ENCODE peak calls at places on chromosomes 13 and 19, in five cellular contexts. B is H1, J is HepG2, Q is K562, G is GM12878. O is an unnamed sample.
A peak's percentile ranks its signal among the peaks of the same experiment; 100 is the strongest.

GRCh38 chr19:34639491-34640085 is 37.4 kb downstream of the SCGB2B2 start:
- DNase-seq in Q (peak; percentile 45), J (peak; percentile 82), G (peak; percentile 13), B (peak; percentile 58), O (peak; percentile 62)

GRCh38 chr13:112326821-112327370 is 49.3 kb upstream of the SPACA7 start:
- DNase-seq in Q (no peak), J (no peak), B (no peak), G (no peak), O (no peak)

GRCh38 chr13:83229574-83230300 is 652.5 kb downstream of the SLITRK1 start:
- DNase-seq in J (no peak), Q (no peak), B (no peak), G (no peak), O (no peak)

GRCh38 chr13:84574851-84575250 is 692.6 kb upstream of the SLITRK1 start:
- DNase-seq in B (no peak), G (no peak), J (no peak), Q (no peak), O (no peak)

GRCh38 chr19:39474139-39474620 is 6.5 kb upstream of the TIMM50 start:
- DNase-seq in G (no peak), J (peak; percentile 30), Q (peak; percentile 69), B (peak; percentile 96), O (peak; percentile 90)

GRCh38 chr13:75547917-75548316 is 1.7 kb upstream of the UCHL3 start:
- DNase-seq in Q (no peak), J (no peak), G (no peak), B (no peak), O (no peak)

GRCh38 chr19:13195678-13196077 is 45.5 kb downstream of the IER2 start:
- DNase-seq in G (no peak), J (peak; percentile 80), B (peak; percentile 86), Q (peak; percentile 50), O (peak; percentile 87)

GRCh38 chr19:28358604-28359003 is 854.3 kb downstream of the UQCRFS1 start:
- DNase-seq in J (no peak), G (no peak), Q (no peak), B (no peak), O (no peak)

GRCh38 chr13:29845440-29846056 is 4.9 kb downstream of the UBL3 start:
- DNase-seq in G (no peak), J (no peak), B (no peak), Q (no peak), O (no peak)

GRCh38 chr13:52779028-52779612 is 39.5 kb upstream of the CNMD start:
- DNase-seq in G (no peak), Q (no peak), B (no peak), J (no peak), O (no peak)

GRCh38 chr13:36475468-36475867 is 43.2 kb downstream of the CCNA1 start:
- DNase-seq in Q (no peak), B (no peak), G (no peak), J (peak; percentile 33), O (peak; percentile 58)

GRCh38 chr19:2286402-2287140 is 4.6 kb upstream of the PEAK3 start:
- DNase-seq in Q (no peak), B (no peak), G (no peak), J (no peak), O (no peak)

GRCh38 chr13:114089751-114090400 is 42.5 kb downstream of the RASA3 start:
- DNase-seq in G (no peak), Q (no peak), B (no peak), J (no peak), O (peak; percentile 6)

GRCh38 chr19:35159606-35160005 is 5.1 kb downstream of the FXYD5 start:
- DNase-seq in Q (no peak), J (no peak), G (no peak), B (no peak), O (no peak)

GRCh38 chr19:56765107-56765506 is 75.4 kb downstream of the PEG3 start:
- DNase-seq in Q (no peak), J (no peak), G (no peak), B (no peak), O (no peak)

GRCh38 chr19:48543121-48543710 is 8.8 kb upstream of the SULT2B1 start:
- DNase-seq in Q (no peak), B (no peak), G (no peak), J (no peak), O (no peak)

GRCh38 chr19:45599286-45599685 is 2.7 kb downstream of the GPR4 start:
- DNase-seq in B (no peak), Q (no peak), J (no peak), G (no peak), O (no peak)

GRCh38 chr19:12899891-12900518 is 9.0 kb downstream of the GCDH start:
- DNase-seq in B (no peak), J (no peak), G (peak; percentile 61), Q (peak; percentile 9), O (no peak)

GRCh38 chr19:51339313-51339686 is 2.6 kb downstream of the VSIG10L start:
- DNase-seq in B (no peak), G (no peak), Q (peak; percentile 37), J (no peak), O (no peak)

GRCh38 chr19:33438016-33438671 is 64.6 kb downstream of the CEBPG start:
- DNase-seq in G (no peak), Q (no peak), B (no peak), J (no peak), O (no peak)

GRCh38 chr13:39016087-39016486 is 21.8 kb downstream of the PROSER1 start:
- DNase-seq in Q (no peak), B (no peak), J (no peak), G (no peak), O (no peak)

GRCh38 chr13:76764429-76764828 is 121.8 kb downstream of the KCTD12 start:
- DNase-seq in B (no peak), Q (no peak), J (no peak), G (no peak), O (no peak)

DNA sequence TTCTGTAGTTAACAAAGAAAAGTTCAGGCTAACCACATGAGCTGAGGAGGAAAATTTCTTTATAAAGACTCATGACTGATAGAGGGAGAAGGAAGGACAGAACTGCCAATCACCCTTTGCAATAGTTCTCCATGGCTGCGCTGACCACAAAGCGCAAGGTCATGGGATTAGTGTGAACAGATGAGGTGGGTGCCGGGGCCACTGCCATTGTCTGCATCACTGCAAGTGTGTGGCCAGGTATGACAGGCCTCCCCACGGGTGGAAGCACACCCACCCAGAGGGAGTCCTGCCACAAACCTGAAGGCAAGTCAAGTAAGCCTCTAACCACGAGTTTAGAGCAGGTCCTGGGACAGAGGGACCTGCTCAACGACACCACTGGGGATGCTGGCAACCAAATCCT is 128.1 kb downstream of the TUBA3C start:
- DNase-seq in J (no peak), Q (no peak), G (no peak), B (no peak), O (no peak)
- TF ChIP-seq ATF2 in J (no peak), Q (no peak), G (no peak), B (no peak), O (no peak)

GRCh38 chr19:42919757-42920079 is 2.0 kb upstream of the PSG6 start:
- DNase-seq in J (no peak), Q (peak; percentile 4), G (no peak), B (no peak), O (no peak)
- TF ChIP-seq ATF2 in J (no peak), Q (no peak), G (no peak), B (no peak), O (no peak)

GRCh38 chr19:6963259-6963852 is 57.9 kb downstream of the MBD3L2B start:
- DNase-seq in G (no peak), J (no peak), B (no peak), Q (no peak), O (no peak)
- TF ChIP-seq ATF2 in G (no peak), J (no peak), B (no peak), Q (no peak), O (no peak)

DNA sequence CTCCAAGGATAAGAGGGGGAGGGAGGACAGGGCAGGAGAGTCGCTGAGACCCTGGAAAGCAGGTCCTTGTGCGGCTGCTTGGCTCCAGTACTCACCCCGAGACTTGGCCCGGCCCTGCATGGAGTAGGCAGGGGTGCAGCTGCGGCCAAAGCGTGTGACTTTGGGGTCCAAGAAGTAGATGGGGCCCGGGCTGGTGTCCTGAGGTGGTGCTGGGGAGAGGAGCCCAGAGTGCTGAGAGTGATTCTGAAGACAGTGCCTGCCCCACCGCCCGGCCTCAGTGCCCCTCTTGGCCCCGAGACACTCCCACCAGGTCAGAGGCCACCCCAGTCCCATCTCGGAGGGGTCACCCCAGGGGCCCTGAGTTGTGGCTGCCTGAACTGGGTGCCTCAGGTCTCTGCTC is 6.7 kb upstream of the SHC2 start:
- DNase-seq in G (no peak), B (no peak), Q (no peak), J (no peak), O (no peak)
- TF ChIP-seq ATF2 in G (no peak), B (no peak), Q (no peak), J (no peak), O (no peak)

DNA sequence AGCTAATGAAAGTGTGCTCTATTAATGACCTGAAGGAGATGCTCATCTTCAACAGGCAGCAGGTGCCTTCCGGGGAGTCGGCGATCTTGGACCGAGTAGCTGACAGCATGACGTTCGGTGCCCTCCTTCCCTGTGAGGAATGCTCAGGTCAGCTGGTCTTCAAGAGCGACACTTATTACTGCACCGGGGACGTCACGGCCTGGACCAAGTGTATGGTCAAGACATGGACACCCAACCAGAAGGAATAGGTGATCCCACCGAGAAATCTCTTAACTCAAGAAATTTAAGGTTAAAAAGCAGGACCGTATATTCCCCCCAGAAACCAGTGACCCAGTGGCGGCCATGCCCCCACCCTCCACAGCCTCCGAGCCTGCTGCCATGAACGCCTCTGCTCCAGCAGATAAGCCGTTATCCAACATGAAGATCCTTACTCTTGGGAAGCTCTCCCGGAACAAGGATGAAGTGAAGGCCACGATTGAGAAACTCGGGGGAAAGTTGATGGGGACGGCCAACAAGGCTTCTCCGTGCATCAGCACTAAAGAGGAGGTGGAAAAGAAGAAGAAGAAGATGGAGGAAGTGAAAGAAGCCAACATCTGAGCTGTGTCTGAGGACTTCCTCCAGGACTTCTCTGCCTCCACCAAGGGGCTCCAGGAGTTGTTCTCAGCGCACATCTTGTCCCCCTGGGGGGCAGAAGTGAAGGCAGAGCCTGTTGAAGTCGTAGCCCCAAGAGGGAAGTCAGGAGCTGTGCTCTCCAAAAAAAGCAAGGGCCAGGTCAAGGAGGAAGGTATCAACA is 22.8 kb upstream of the ANKRD10 start:
- DNase-seq in J (no peak), Q (no peak), G (no peak), B (no peak), O (no peak)
- TF ChIP-seq ATF2 in J (no peak), Q (no peak), G (no peak), B (no peak), O (no peak)

DNA sequence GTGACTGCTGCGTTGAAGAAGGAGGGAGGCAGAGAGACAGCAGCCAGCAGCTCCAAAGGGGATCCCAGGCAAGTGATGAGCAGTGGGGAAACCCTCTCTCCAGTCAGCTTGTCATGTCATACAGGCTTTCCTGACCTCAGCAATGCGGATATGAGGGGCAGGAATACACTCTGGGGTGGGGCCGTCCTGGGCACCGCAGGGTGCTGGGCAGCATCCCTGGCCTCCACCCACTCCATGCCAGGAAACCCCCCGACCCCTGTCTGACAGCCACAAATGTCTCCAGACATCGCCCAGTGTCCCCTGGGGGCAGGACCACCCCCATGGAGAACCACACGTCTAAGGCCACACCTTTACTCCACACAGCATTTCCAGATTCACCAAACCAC is 46.7 kb downstream of the RFX2 start:
- DNase-seq in Q (no peak), B (no peak), G (no peak), J (no peak), O (no peak)
- TF ChIP-seq ATF2 in Q (no peak), B (no peak), G (no peak), J (no peak), O (no peak)